ENCODE peak calls at places on chromosomes 3 and 15, in eight cellular contexts. One of them, this sample, is unnamed.

GRCh38 chr3:187188931-187189330 is 8.4 kb upstream of the RTP1 start:
- DNase-seq in psoas muscle: no peak
- DNase-seq in fibroblast of lung: peak; percentile 47
- DNase-seq in mesenchymal stem cell: peak; percentile 18
- DNase-seq in Karpas-422: peak; percentile 83
- DNase-seq in tibial artery: no peak
- DNase-seq in PC-3: no peak
- DNase-seq in stomach: no peak
- DNase-seq in this sample: no peak

GRCh38 chr3:114380233-114380645 is 86.4 kb downstream of the TIGIT start:
- DNase-seq in psoas muscle: peak; percentile 69
- DNase-seq in fibroblast of lung: peak; percentile 97
- DNase-seq in mesenchymal stem cell: peak; percentile 78
- DNase-seq in Karpas-422: no peak
- DNase-seq in tibial artery: peak; percentile 44
- DNase-seq in PC-3: no peak
- DNase-seq in stomach: peak; percentile 29
- DNase-seq in this sample: no peak

GRCh38 chr3:173397161-173398110 is at the start of gene NLGN1:
- DNase-seq in psoas muscle: peak; percentile 68
- DNase-seq in fibroblast of lung: peak; percentile 83
- DNase-seq in mesenchymal stem cell: peak; percentile 73
- DNase-seq in Karpas-422: no peak
- DNase-seq in tibial artery: peak; percentile 69
- DNase-seq in PC-3: peak; percentile 17
- DNase-seq in stomach: peak; percentile 52
- DNase-seq in this sample: peak; percentile 73

GRCh38 chr3:144877356-144877755 is 905.7 kb downstream of the DIPK2A start:
- DNase-seq in psoas muscle: no peak
- DNase-seq in fibroblast of lung: no peak
- DNase-seq in mesenchymal stem cell: no peak
- DNase-seq in Karpas-422: no peak
- DNase-seq in tibial artery: no peak
- DNase-seq in PC-3: no peak
- DNase-seq in stomach: no peak
- DNase-seq in this sample: no peak

GRCh38 chr3:184562875-184563568 is 1.4 kb downstream of the EPHB3 start:
- DNase-seq in psoas muscle: no peak
- DNase-seq in fibroblast of lung: peak; percentile 36
- DNase-seq in mesenchymal stem cell: peak; percentile 68
- DNase-seq in Karpas-422: no peak
- DNase-seq in tibial artery: no peak
- DNase-seq in PC-3: peak; percentile 37
- DNase-seq in stomach: no peak
- DNase-seq in this sample: no peak

GRCh38 chr3:107392549-107393165 is 15.4 kb downstream of the CCDC54 start:
- DNase-seq in psoas muscle: no peak
- DNase-seq in fibroblast of lung: peak; percentile 81
- DNase-seq in mesenchymal stem cell: peak; percentile 33
- DNase-seq in Karpas-422: no peak
- DNase-seq in tibial artery: no peak
- DNase-seq in PC-3: peak; percentile 71
- DNase-seq in stomach: no peak
- DNase-seq in this sample: no peak

GRCh38 chr3:7489417-7489816 is 628.5 kb downstream of the GRM7 start:
- DNase-seq in psoas muscle: no peak
- DNase-seq in fibroblast of lung: no peak
- DNase-seq in mesenchymal stem cell: no peak
- DNase-seq in Karpas-422: no peak
- DNase-seq in tibial artery: no peak
- DNase-seq in PC-3: no peak
- DNase-seq in stomach: no peak
- DNase-seq in this sample: no peak

GRCh38 chr3:129618901-129619671 is 12.6 kb upstream of the PLXND1 start:
- DNase-seq in psoas muscle: no peak
- DNase-seq in fibroblast of lung: no peak
- DNase-seq in mesenchymal stem cell: peak; percentile 32
- DNase-seq in Karpas-422: no peak
- DNase-seq in tibial artery: no peak
- DNase-seq in PC-3: no peak
- DNase-seq in stomach: no peak
- DNase-seq in this sample: peak; percentile 49

GRCh38 chr3:14534379-14535191 is 5.6 kb downstream of the GRIP2 start:
- DNase-seq in psoas muscle: no peak
- DNase-seq in fibroblast of lung: no peak
- DNase-seq in mesenchymal stem cell: no peak
- DNase-seq in Karpas-422: no peak
- DNase-seq in tibial artery: no peak
- DNase-seq in PC-3: no peak
- DNase-seq in stomach: no peak
- DNase-seq in this sample: peak; percentile 35

GRCh38 chr15:47439870-47440155 is 277.5 kb upstream of the SEMA6D start:
- DNase-seq in psoas muscle: no peak
- DNase-seq in fibroblast of lung: peak; percentile 9
- DNase-seq in mesenchymal stem cell: no peak
- DNase-seq in Karpas-422: no peak
- DNase-seq in tibial artery: no peak
- DNase-seq in PC-3: no peak
- DNase-seq in stomach: no peak
- DNase-seq in this sample: no peak

GRCh38 chr15:73751896-73752816 is 995 bp downstream of the INSYN1 start:
- DNase-seq in psoas muscle: no peak
- DNase-seq in fibroblast of lung: peak; percentile 6
- DNase-seq in mesenchymal stem cell: no peak
- DNase-seq in Karpas-422: no peak
- DNase-seq in tibial artery: no peak
- DNase-seq in PC-3: no peak
- DNase-seq in stomach: no peak
- DNase-seq in this sample: no peak

GRCh38 chr15:92921215-92922131 is 21.3 kb downstream of the CHD2 start:
- DNase-seq in psoas muscle: no peak
- DNase-seq in fibroblast of lung: peak; percentile 72
- DNase-seq in mesenchymal stem cell: peak; percentile 43
- DNase-seq in Karpas-422: no peak
- DNase-seq in tibial artery: no peak
- DNase-seq in PC-3: peak; percentile 96
- DNase-seq in stomach: no peak
- DNase-seq in this sample: no peak

GRCh38 chr3:13624671-13625125 is 75.8 kb downstream of the FBLN2 start:
- DNase-seq in psoas muscle: no peak
- DNase-seq in fibroblast of lung: no peak
- DNase-seq in mesenchymal stem cell: no peak
- DNase-seq in Karpas-422: no peak
- DNase-seq in tibial artery: no peak
- DNase-seq in PC-3: no peak
- DNase-seq in stomach: no peak
- DNase-seq in this sample: peak; percentile 36

GRCh38 chr15:82750831-82751181 is 41.1 kb upstream of the AP3B2 start:
- DNase-seq in psoas muscle: peak; percentile 22
- DNase-seq in fibroblast of lung: peak; percentile 24
- DNase-seq in mesenchymal stem cell: no peak
- DNase-seq in Karpas-422: peak; percentile 56
- DNase-seq in tibial artery: no peak
- DNase-seq in PC-3: no peak
- DNase-seq in stomach: no peak
- DNase-seq in this sample: no peak

GRCh38 chr15:65334586-65335231 is 30.2 kb downstream of the RNU5B-1 start:
- DNase-seq in psoas muscle: no peak
- DNase-seq in fibroblast of lung: no peak
- DNase-seq in mesenchymal stem cell: peak; percentile 61
- DNase-seq in Karpas-422: peak; percentile 52
- DNase-seq in tibial artery: no peak
- DNase-seq in PC-3: no peak
- DNase-seq in stomach: no peak
- DNase-seq in this sample: no peak

GRCh38 chr3:9808345-9809037 is 1.6 kb upstream of the TTLL3 start:
- DNase-seq in psoas muscle: no peak
- DNase-seq in fibroblast of lung: peak; percentile 17
- DNase-seq in mesenchymal stem cell: peak; percentile 65
- DNase-seq in Karpas-422: peak; percentile 78
- DNase-seq in tibial artery: no peak
- DNase-seq in PC-3: peak; percentile 63
- DNase-seq in stomach: no peak
- DNase-seq in this sample: no peak

GRCh38 chr3:1955170-1955569 is 143.5 kb upstream of the CNTN4 start:
- DNase-seq in psoas muscle: no peak
- DNase-seq in fibroblast of lung: no peak
- DNase-seq in mesenchymal stem cell: no peak
- DNase-seq in Karpas-422: no peak
- DNase-seq in tibial artery: no peak
- DNase-seq in PC-3: no peak
- DNase-seq in stomach: no peak
- DNase-seq in this sample: no peak

GRCh38 chr3:149316427-149316826 is 17.0 kb downstream of the TM4SF18 start:
- DNase-seq in psoas muscle: no peak
- DNase-seq in fibroblast of lung: peak; percentile 24
- DNase-seq in mesenchymal stem cell: no peak
- DNase-seq in Karpas-422: no peak
- DNase-seq in tibial artery: no peak
- DNase-seq in PC-3: peak; percentile 54
- DNase-seq in stomach: peak; percentile 33
- DNase-seq in this sample: no peak

GRCh38 chr3:175432338-175433025 is 573.3 kb downstream of the NAALADL2 start:
- DNase-seq in psoas muscle: no peak
- DNase-seq in fibroblast of lung: peak; percentile 78
- DNase-seq in mesenchymal stem cell: peak; percentile 35
- DNase-seq in Karpas-422: no peak
- DNase-seq in tibial artery: no peak
- DNase-seq in PC-3: no peak
- DNase-seq in stomach: no peak
- DNase-seq in this sample: no peak

GRCh38 chr15:34182942-34183341 is 27.0 kb downstream of the KATNBL1 start:
- DNase-seq in psoas muscle: no peak
- DNase-seq in fibroblast of lung: peak; percentile 22
- DNase-seq in mesenchymal stem cell: no peak
- DNase-seq in Karpas-422: no peak
- DNase-seq in tibial artery: no peak
- DNase-seq in PC-3: peak; percentile 27
- DNase-seq in stomach: no peak
- DNase-seq in this sample: no peak

GRCh38 chr3:108227131-108227530 is 4.9 kb upstream of the IFT57 start:
- DNase-seq in psoas muscle: no peak
- DNase-seq in fibroblast of lung: no peak
- DNase-seq in mesenchymal stem cell: no peak
- DNase-seq in Karpas-422: no peak
- DNase-seq in tibial artery: no peak
- DNase-seq in PC-3: no peak
- DNase-seq in stomach: no peak
- DNase-seq in this sample: no peak

GRCh38 chr15:70093481-70094309 is 4.0 kb downstream of the TLE3 start:
- DNase-seq in psoas muscle: no peak
- DNase-seq in fibroblast of lung: peak; percentile 44
- DNase-seq in mesenchymal stem cell: peak; percentile 12
- DNase-seq in Karpas-422: no peak
- DNase-seq in tibial artery: peak; percentile 50
- DNase-seq in PC-3: peak; percentile 89
- DNase-seq in stomach: peak; percentile 85
- DNase-seq in this sample: no peak

GRCh38 chr15:70093070-70093469 is 4.6 kb downstream of the TLE3 start:
- DNase-seq in psoas muscle: no peak
- DNase-seq in fibroblast of lung: no peak
- DNase-seq in mesenchymal stem cell: peak; percentile 69
- DNase-seq in Karpas-422: no peak
- DNase-seq in tibial artery: no peak
- DNase-seq in PC-3: no peak
- DNase-seq in stomach: no peak
- DNase-seq in this sample: no peak

GRCh38 chr15:70092462-70092850 is 5.3 kb downstream of the TLE3 start:
- DNase-seq in psoas muscle: no peak
- DNase-seq in fibroblast of lung: peak; percentile 32
- DNase-seq in mesenchymal stem cell: peak; percentile 58
- DNase-seq in Karpas-422: no peak
- DNase-seq in tibial artery: no peak
- DNase-seq in PC-3: no peak
- DNase-seq in stomach: no peak
- DNase-seq in this sample: no peak

GRCh38 chr15:70090436-70091291 is 7.1 kb downstream of the TLE3 start:
- DNase-seq in psoas muscle: no peak
- DNase-seq in fibroblast of lung: no peak
- DNase-seq in mesenchymal stem cell: no peak
- DNase-seq in Karpas-422: no peak
- DNase-seq in tibial artery: no peak
- DNase-seq in PC-3: no peak
- DNase-seq in stomach: no peak
- DNase-seq in this sample: no peak

GRCh38 chr15:70091649-70092461 is 5.9 kb downstream of the TLE3 start:
- DNase-seq in psoas muscle: no peak
- DNase-seq in fibroblast of lung: peak; percentile 73
- DNase-seq in mesenchymal stem cell: peak; percentile 65
- DNase-seq in Karpas-422: no peak
- DNase-seq in tibial artery: no peak
- DNase-seq in PC-3: peak; percentile 70
- DNase-seq in stomach: peak; percentile 67
- DNase-seq in this sample: no peak
- H3K4me1 ChIP-seq in psoas muscle: peaks cover 65% of the 10 kb centered on the region
- H3K4me1 ChIP-seq in fibroblast of lung: peaks cover 19% of the 10 kb centered on the region
- H3K4me1 ChIP-seq in mesenchymal stem cell: peaks cover 14% of the 10 kb centered on the region
- H3K4me1 ChIP-seq in Karpas-422: peaks cover 22% of the 10 kb centered on the region
- H3K4me1 ChIP-seq in tibial artery: peaks cover 72% of the 10 kb centered on the region
- H3K4me1 ChIP-seq in PC-3: peaks cover 44% of the 10 kb centered on the region
- H3K4me1 ChIP-seq in stomach: peaks cover 90% of the 10 kb centered on the region
- H3K4me1 ChIP-seq in this sample: peaks cover 90% of the 10 kb centered on the region

GRCh38 chr15:88477126-88477525 is 9.6 kb downstream of the MRPS11 start:
- DNase-seq in psoas muscle: no peak
- DNase-seq in fibroblast of lung: no peak
- DNase-seq in mesenchymal stem cell: no peak
- DNase-seq in Karpas-422: no peak
- DNase-seq in tibial artery: no peak
- DNase-seq in PC-3: no peak
- DNase-seq in stomach: no peak
- DNase-seq in this sample: no peak
- H3K36me3 ChIP-seq in psoas muscle: peaks cover 20% of the 10 kb centered on the region
- H3K36me3 ChIP-seq in fibroblast of lung: peaks cover 3% of the 10 kb centered on the region
- H3K36me3 ChIP-seq in mesenchymal stem cell: peaks cover 62% of the 10 kb centered on the region
- H3K36me3 ChIP-seq in Karpas-422: peaks cover 35% of the 10 kb centered on the region
- H3K36me3 ChIP-seq in tibial artery: peaks cover 14% of the 10 kb centered on the region
- H3K36me3 ChIP-seq in PC-3: peaks cover 26% of the 10 kb centered on the region
- H3K36me3 ChIP-seq in stomach: peaks cover 81% of the 10 kb centered on the region
- H3K36me3 ChIP-seq in this sample: peaks cover 65% of the 10 kb centered on the region

DNA sequence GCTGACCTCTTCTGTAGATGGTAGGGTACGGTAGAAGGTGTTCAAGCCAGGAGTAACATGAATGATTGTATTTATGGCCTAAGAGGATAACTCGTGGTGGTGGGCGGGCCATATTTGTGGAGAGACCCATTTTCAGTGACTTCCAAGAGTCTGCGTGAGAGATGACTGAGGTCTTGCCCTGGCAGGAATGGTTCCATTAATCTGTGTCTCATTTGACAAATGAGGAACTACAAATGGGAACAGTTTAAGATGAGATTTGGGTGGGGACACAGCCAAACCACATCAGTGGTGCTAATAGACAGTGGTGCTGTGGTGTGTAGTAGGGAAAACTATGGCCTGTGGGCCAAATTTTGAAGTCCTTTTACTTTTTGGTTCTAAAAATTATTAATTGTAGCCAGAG is 47.1 kb downstream of the FLNB start:
- DNase-seq in psoas muscle: no peak
- DNase-seq in fibroblast of lung: peak; percentile 77
- DNase-seq in mesenchymal stem cell: no peak
- DNase-seq in Karpas-422: no peak
- DNase-seq in tibial artery: no peak
- DNase-seq in PC-3: no peak
- DNase-seq in stomach: no peak
- DNase-seq in this sample: no peak
- H3K4me1 ChIP-seq in psoas muscle: peaks cover 3% of the 10 kb centered on the region
- H3K4me1 ChIP-seq in fibroblast of lung: peaks cover 38% of the 10 kb centered on the region
- H3K4me1 ChIP-seq in mesenchymal stem cell: peaks cover 33% of the 10 kb centered on the region
- H3K4me1 ChIP-seq in Karpas-422: no peaks in the 10 kb centered on the region
- H3K4me1 ChIP-seq in tibial artery: peaks cover 85% of the 10 kb centered on the region
- H3K4me1 ChIP-seq in PC-3: peaks cover 71% of the 10 kb centered on the region
- H3K4me1 ChIP-seq in stomach: peaks cover 91% of the 10 kb centered on the region
- H3K4me1 ChIP-seq in this sample: peaks cover 42% of the 10 kb centered on the region

GRCh38 chr15:90948506-90948905 is 6.2 kb upstream of the RCCD1 start:
- DNase-seq in psoas muscle: no peak
- DNase-seq in fibroblast of lung: no peak
- DNase-seq in mesenchymal stem cell: no peak
- DNase-seq in Karpas-422: no peak
- DNase-seq in tibial artery: no peak
- DNase-seq in PC-3: no peak
- DNase-seq in stomach: no peak
- DNase-seq in this sample: no peak
- H3K36me3 ChIP-seq in psoas muscle: peaks cover 5% of the 10 kb centered on the region
- H3K36me3 ChIP-seq in fibroblast of lung: peaks cover 39% of the 10 kb centered on the region
- H3K36me3 ChIP-seq in mesenchymal stem cell: peaks cover 88% of the 10 kb centered on the region
- H3K36me3 ChIP-seq in Karpas-422: peaks cover 10% of the 10 kb centered on the region
- H3K36me3 ChIP-seq in tibial artery: peaks cover 68% of the 10 kb centered on the region
- H3K36me3 ChIP-seq in PC-3: peaks cover 39% of the 10 kb centered on the region
- H3K36me3 ChIP-seq in stomach: peaks cover 100% of the 10 kb centered on the region
- H3K36me3 ChIP-seq in this sample: peaks cover 99% of the 10 kb centered on the region